ENCODE peak calls at places on chromosomes 16 and 17, in seven cellular contexts. K is IMR-90, J is upper lobe of left lung, B is tibial nerve, X is cardiac muscle cell, E is MM.1S, I is BE2C. F is an unnamed sample.

GRCh38 chr16:180101-180920 is at the start of gene HBQ1:
- DNase-seq in K (no peak), J (peak; percentile 89), B (no peak), X (peak; percentile 45), E (no peak), I (peak; percentile 80), F (peak; percentile 15)

GRCh38 chr16:88299751-88300462 is 82.9 kb upstream of the ZNF469 start:
- DNase-seq in K (no peak), J (no peak), B (no peak), X (no peak), E (no peak), I (no peak), F (no peak)

GRCh38 chr16:87389245-87389644 is 2.9 kb upstream of the MAP1LC3B start:
- DNase-seq in K (no peak), J (no peak), B (no peak), X (no peak), E (no peak), I (no peak), F (no peak)

GRCh38 chr16:79589495-79590134 is 10.9 kb downstream of the MAF start:
- DNase-seq in K (no peak), J (peak; percentile 86), B (no peak), X (no peak), E (no peak), I (no peak), F (no peak)

GRCh38 chr17:63848834-63849689 is 6.6 kb upstream of the SMARCD2 start:
- DNase-seq in K (peak; percentile 80), J (peak; percentile 97), B (peak; percentile 87), X (peak; percentile 95), E (peak; percentile 40), I (no peak), F (peak; percentile 96)

GRCh38 chr17:17090642-17091103 is 48.4 kb downstream of the MPRIP start:
- DNase-seq in K (no peak), J (no peak), B (peak; percentile 8), X (no peak), E (no peak), I (no peak), F (no peak)

GRCh38 chr16:20743591-20743990 is 2.0 kb upstream of the THUMPD1 start:
- DNase-seq in K (no peak), J (no peak), B (no peak), X (no peak), E (no peak), I (no peak), F (no peak)

GRCh38 chr16:15950167-15950854 is 895 bp downstream of the ABCC1 start:
- DNase-seq in K (peak; percentile 44), J (no peak), B (no peak), X (peak; percentile 66), E (peak; percentile 44), I (peak; percentile 46), F (peak; percentile 57)

GRCh38 chr16:68452176-68452575 is 3.9 kb upstream of the SMPD3 start:
- DNase-seq in K (no peak), J (no peak), B (no peak), X (no peak), E (no peak), I (no peak), F (no peak)

GRCh38 chr17:2940352-2940751 is 123.1 kb downstream of the OR1D5 start:
- DNase-seq in K (no peak), J (peak; percentile 63), B (no peak), X (peak; percentile 63), E (no peak), I (no peak), F (no peak)

GRCh38 chr16:88784074-88784855 is 755 bp downstream of the PIEZO1 start:
- DNase-seq in K (peak; percentile 72), J (peak; percentile 94), B (peak; percentile 57), X (peak; percentile 88), E (peak; percentile 35), I (peak; percentile 33), F (no peak)

GRCh38 chr16:85180047-85180878 is 68.0 kb upstream of the CIBAR2 start:
- DNase-seq in K (no peak), J (no peak), B (no peak), X (no peak), E (no peak), I (peak; percentile 47), F (no peak)

GRCh38 chr17:82794781-82795505 is 43.1 kb downstream of the TBCD start:
- DNase-seq in K (peak; percentile 20), J (no peak), B (no peak), X (peak; percentile 11), E (no peak), I (no peak), F (no peak)

GRCh38 chr17:60040843-60041242 is 37.9 kb downstream of the HEATR6 start:
- DNase-seq in K (no peak), J (no peak), B (no peak), X (no peak), E (no peak), I (no peak), F (no peak)

GRCh38 chr17:31310260-31310659 is 3.6 kb downstream of the EVI2B start:
- DNase-seq in K (no peak), J (no peak), B (no peak), X (no peak), E (peak; percentile 53), I (no peak), F (peak; percentile 39)

GRCh38 chr17:31308935-31309334 is 4.9 kb downstream of the EVI2B start:
- DNase-seq in K (no peak), J (no peak), B (no peak), X (no peak), E (no peak), I (no peak), F (no peak)

GRCh38 chr17:31308372-31308905 is 5.4 kb downstream of the EVI2B start:
- DNase-seq in K (no peak), J (no peak), B (no peak), X (no peak), E (no peak), I (no peak), F (no peak)

GRCh38 chr17:31309525-31309924 is 4.3 kb downstream of the EVI2B start:
- DNase-seq in K (no peak), J (no peak), B (no peak), X (no peak), E (peak; percentile 23), I (no peak), F (no peak)

DNA sequence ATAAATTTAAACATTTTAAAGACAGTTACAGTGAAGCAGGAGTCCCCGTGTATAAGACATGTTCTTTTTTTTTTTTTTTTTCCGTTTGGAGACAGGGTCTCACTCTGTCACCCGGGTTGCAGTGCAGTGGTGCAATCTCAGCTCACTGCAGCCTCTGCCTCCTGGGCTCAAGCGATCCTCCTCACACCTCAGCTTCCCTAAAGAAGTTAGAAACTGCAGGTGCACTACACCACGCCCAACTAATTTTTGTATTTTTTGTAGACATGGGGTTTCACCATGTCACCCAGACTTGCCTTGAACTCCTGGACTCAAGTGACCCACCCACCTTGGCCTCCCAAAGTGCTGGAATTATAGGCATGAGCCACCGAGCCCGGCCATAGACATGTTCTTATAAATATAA is 3.0 kb downstream of the EVI2B start:
- DNase-seq in K (no peak), J (no peak), B (no peak), X (no peak), E (peak; percentile 84), I (no peak), F (no peak)
- H3K4me1 ChIP-seq in K (peaks cover 2% of the 10 kb centered on the region), J (no peaks in the 10 kb centered on the region), B (no peaks in the 10 kb centered on the region), X (peaks cover 6% of the 10 kb centered on the region), E (peaks cover 27% of the 10 kb centered on the region), I (no peaks in the 10 kb centered on the region), F (peaks cover 56% of the 10 kb centered on the region)

DNA sequence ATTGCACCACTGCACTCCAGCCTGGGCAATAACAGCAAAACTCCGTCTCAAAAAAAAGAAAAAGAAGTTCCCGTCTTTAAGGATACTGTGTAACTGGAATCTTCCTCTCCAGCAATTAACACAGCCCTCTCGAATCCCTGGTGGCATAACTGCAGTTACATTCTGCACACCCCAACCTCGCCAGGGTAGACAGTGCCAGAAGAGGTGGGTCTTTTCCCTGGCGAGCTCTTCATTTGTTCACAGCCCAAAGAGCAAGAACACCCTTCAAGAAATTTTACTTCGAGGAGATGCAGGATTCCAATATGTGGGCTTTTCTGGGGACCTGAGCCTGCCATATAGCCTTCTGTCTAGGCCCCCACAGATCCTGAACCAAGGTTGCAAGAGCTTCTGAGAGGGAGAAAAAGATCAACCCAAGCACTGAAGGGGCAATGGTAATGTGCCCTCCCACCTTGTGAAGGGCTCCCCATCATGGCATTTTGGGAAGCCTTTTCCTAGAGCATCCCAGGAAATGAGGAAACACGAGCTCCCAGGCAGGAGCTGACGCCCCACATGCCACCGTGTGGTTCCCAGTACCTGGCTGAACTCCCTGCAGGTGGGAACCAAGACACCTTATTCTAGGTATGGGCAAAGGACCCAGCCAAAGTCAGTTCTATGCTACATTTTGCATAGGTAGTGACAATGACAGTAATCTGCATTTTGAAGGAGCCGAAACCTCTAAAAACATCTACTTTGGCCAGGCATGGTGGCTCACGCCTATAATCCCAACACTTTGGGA is 26.9 kb downstream of the TK2 start:
- DNase-seq in K (no peak), J (no peak), B (no peak), X (no peak), E (no peak), I (no peak), F (no peak)
- H3K4me1 ChIP-seq in K (peaks cover 12% of the 10 kb centered on the region), J (peaks cover 74% of the 10 kb centered on the region), B (no peaks in the 10 kb centered on the region), X (no peaks in the 10 kb centered on the region), E (peaks cover 75% of the 10 kb centered on the region), I (no peaks in the 10 kb centered on the region), F (peaks cover 68% of the 10 kb centered on the region)

DNA sequence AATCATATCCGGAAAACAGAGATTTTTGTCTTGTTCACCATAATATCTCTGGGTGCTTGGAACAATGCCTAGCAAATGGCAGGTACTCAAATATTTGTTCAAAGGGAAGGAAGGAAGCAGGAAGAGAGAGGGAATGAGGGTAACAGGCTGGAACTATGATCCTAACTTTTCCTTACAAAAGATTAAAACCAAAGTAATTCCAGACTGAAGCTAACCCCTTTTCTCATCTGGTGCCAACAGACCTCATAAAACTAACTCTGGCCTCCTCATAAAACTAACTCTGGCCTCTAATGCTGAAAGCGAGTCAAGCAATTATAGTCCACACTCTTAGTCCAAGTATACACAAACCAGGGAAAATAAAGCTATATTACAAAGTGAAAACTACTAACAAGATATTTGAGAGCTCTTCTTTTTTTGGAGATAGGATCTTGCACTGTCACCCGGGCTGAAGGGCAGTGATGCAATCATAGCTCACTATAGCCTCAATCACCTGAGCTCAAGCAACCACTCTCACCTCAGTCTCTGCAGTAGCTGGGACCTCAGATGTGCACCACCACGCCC is 84.6 kb downstream of the KANSL1 start:
- DNase-seq in K (no peak), J (no peak), B (no peak), X (no peak), E (no peak), I (no peak), F (no peak)
- H3K4me1 ChIP-seq in K (peaks cover 2% of the 10 kb centered on the region), J (peaks cover 42% of the 10 kb centered on the region), B (no peaks in the 10 kb centered on the region), X (peaks cover 54% of the 10 kb centered on the region), E (no peaks in the 10 kb centered on the region), I (peaks cover 5% of the 10 kb centered on the region), F (peaks cover 48% of the 10 kb centered on the region)

GRCh38 chr17:40459646-40460584 is 16.7 kb downstream of the IGFBP4 start:
- DNase-seq in K (no peak), J (no peak), B (no peak), X (no peak), E (no peak), I (peak; percentile 45), F (no peak)

GRCh38 chr17:40460585-40460975 is 17.3 kb downstream of the IGFBP4 start:
- DNase-seq in K (no peak), J (no peak), B (no peak), X (no peak), E (no peak), I (peak; percentile 76), F (no peak)

GRCh38 chr17:40458001-40458791 is 14.9 kb downstream of the IGFBP4 start:
- DNase-seq in K (peak; percentile 84), J (no peak), B (no peak), X (peak; percentile 84), E (no peak), I (peak; percentile 93), F (no peak)

GRCh38 chr17:40457369-40457768 is 14.1 kb downstream of the IGFBP4 start:
- DNase-seq in K (no peak), J (no peak), B (no peak), X (no peak), E (no peak), I (no peak), F (no peak)

GRCh38 chr17:40458851-40459482 is 15.7 kb downstream of the IGFBP4 start:
- DNase-seq in K (no peak), J (no peak), B (no peak), X (no peak), E (no peak), I (no peak), F (no peak)
- H3K4me1 ChIP-seq in K (peaks cover 36% of the 10 kb centered on the region), J (peaks cover 29% of the 10 kb centered on the region), B (no peaks in the 10 kb centered on the region), X (peaks cover 49% of the 10 kb centered on the region), E (no peaks in the 10 kb centered on the region), I (peaks cover 56% of the 10 kb centered on the region), F (no peaks in the 10 kb centered on the region)